ENCODE peak calls at places on chromosomes 7 and 10, in four cellular contexts. W is CD4-positive, alpha-beta T cell; P is naive thymus-derived CD4-positive, alpha-beta T cell; R is adrenal gland. O is an unnamed sample. For H3K9me3, the result is how much of the 10 kb centered on the place peaks cover.

GRCh38 chr7:71414490-71414889 is 282.5 kb downstream of the GALNT17 start:
- DNase-seq in R (no peak), P (no peak), W (no peak), O (no peak)

GRCh38 chr7:135390829-135391228 is 119.1 kb downstream of the CNOT4 start:
- DNase-seq in P (no peak), R (no peak), W (no peak), O (no peak)

GRCh38 chr10:71213127-71213616 is 802 bp downstream of the UNC5B start:
- DNase-seq in R (peak), P (peak), W (peak), O (no peak)

GRCh38 chr10:17512341-17513001 is 58.1 kb upstream of the ST8SIA6 start:
- DNase-seq in W (no peak), R (peak), P (no peak), O (no peak)

GRCh38 chr7:151537818-151538561 is 18.3 kb upstream of the RHEB start:
- DNase-seq in W (no peak), P (peak), R (peak), O (no peak)

GRCh38 chr7:45157653-45158401 is at the start of gene RAMP3:
- DNase-seq in P (no peak), W (no peak), R (no peak), O (no peak)

GRCh38 chr7:156625585-156625984 is 15.0 kb upstream of the RNF32 start:
- DNase-seq in P (no peak), W (no peak), R (no peak), O (no peak)

GRCh38 chr10:125411724-125412123 is 251.4 kb upstream of the CTBP2 start:
- DNase-seq in R (no peak), W (no peak), P (no peak), O (no peak)

GRCh38 chr10:98090822-98091221 is 43.6 kb upstream of the R3HCC1L start:
- DNase-seq in P (no peak), W (no peak), R (no peak), O (no peak)

GRCh38 chr7:106312906-106313305 is 28.1 kb upstream of the NAMPT start:
- DNase-seq in R (no peak), W (no peak), P (no peak), O (no peak)

GRCh38 chr10:95278061-95278988 is 12.5 kb downstream of the PDLIM1 start:
- DNase-seq in W (no peak), R (no peak), P (no peak), O (no peak)

GRCh38 chr7:1300206-1300605 is 67.5 kb downstream of the UNCX start:
- DNase-seq in R (no peak), W (no peak), P (no peak), O (no peak)

GRCh38 chr7:93889261-93889660 is 1.3 kb downstream of the TFPI2 start:
- DNase-seq in R (no peak), W (no peak), P (no peak), O (no peak)

GRCh38 chr7:38977658-38978057 is at the start of gene POU6F2:
- DNase-seq in R (no peak), W (no peak), P (no peak), O (no peak)

GRCh38 chr10:77332256-77332655 is 305.4 kb downstream of the KCNMA1 start:
- DNase-seq in R (no peak), P (no peak), W (no peak), O (no peak)

GRCh38 chr7:45977256-45977655 is 56.2 kb upstream of the IGFBP3 start:
- DNase-seq in R (no peak), P (no peak), W (no peak), O (no peak)

GRCh38 chr7:107078517-107078966 is 34.0 kb downstream of the PRKAR2B start:
- DNase-seq in W (no peak), P (no peak), R (peak), O (no peak)

GRCh38 chr10:28366943-28367342 is 64.1 kb upstream of the MPP7 start:
- DNase-seq in P (no peak), R (no peak), W (no peak), O (no peak)

GRCh38 chr7:122829962-122830361 is 56.3 kb downstream of the CADPS2 start:
- DNase-seq in R (no peak), W (no peak), P (no peak), O (no peak)

GRCh38 chr10:52442576-52442975 is 128.5 kb downstream of the DKK1 start:
- DNase-seq in W (no peak), P (no peak), R (peak), O (no peak)

GRCh38 chr10:90222939-90223338 is 521.5 kb downstream of the KIF20B start:
- DNase-seq in W (no peak), P (no peak), R (no peak), O (no peak)

GRCh38 chr10:102027261-102027660 is 28.7 kb downstream of the ARMH3 start:
- DNase-seq in R (no peak), W (no peak), P (no peak), O (no peak)

GRCh38 chr7:98996162-98996552 is 117.8 kb downstream of the TRRAP start:
- DNase-seq in R (no peak), P (no peak), W (no peak), O (no peak)

DNA sequence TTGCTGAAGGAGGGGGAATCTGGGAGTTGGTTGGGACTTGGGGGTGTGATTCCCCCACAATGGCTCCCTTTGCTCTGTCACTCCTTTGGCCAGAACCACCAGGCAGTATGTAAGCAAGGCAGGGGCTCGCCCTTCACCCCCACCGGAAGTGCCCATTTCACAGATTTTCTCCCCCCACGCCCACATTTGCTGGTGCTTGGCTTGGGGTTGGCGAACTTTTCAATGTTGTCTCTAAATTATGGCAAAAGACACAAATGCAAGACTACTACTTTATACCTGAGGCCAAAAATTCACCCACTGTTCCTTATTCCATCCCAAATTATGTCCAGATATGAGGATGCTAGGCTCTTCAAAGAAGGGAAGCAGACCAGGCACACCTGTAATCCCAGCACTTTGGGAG is 24.5 kb downstream of the RBAK start:
- DNase-seq in P (no peak), R (no peak), W (no peak), O (no peak)
- H3K9me3 ChIP-seq in P (half or more), R (under half), W (half or more), O (under half)

GRCh38 chr7:8433477-8434289 is at the start of gene NXPH1:
- DNase-seq in W (no peak), P (no peak), R (peak), O (no peak)

GRCh38 chr7:8434290-8435002 is 1.0 kb downstream of the NXPH1 start:
- DNase-seq in W (no peak), P (no peak), R (peak), O (no peak)

GRCh38 chr7:8435597-8436243 is 2.3 kb downstream of the NXPH1 start:
- DNase-seq in R (no peak), P (no peak), W (no peak), O (no peak)

GRCh38 chr7:8436965-8437364 is 3.6 kb downstream of the NXPH1 start:
- DNase-seq in P (peak), R (peak), W (no peak), O (no peak)

DNA sequence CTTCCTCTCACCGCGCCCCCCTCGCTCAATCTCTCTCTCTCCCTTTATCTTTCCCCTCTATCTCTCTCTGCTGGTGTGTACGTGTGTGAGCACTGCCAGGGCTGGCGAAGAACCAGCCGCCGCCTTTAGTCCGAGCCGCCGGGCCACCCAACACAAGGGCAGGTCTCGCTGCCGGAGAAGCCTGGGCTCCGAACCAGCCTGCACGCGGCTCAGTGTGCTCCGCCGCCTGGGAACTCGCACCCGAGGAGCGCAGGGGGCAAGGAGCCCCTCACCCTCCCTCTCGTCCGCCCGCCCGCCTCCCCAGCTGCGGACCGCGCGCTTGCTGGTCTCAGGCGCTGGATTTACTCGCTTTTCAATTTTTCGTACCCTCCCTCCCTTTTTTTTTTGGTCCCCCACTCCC is 1.7 kb downstream of the NXPH1 start:
- DNase-seq in P (no peak), W (no peak), R (peak), O (no peak)
- H3K9me3 ChIP-seq in P (under half), W (under half), R (under half), O (under half)

GRCh38 chr10:74525885-74526284 is 300.5 kb upstream of the KAT6B start:
- DNase-seq in R (no peak), W (no peak), P (no peak), O (no peak)

GRCh38 chr10:74518076-74518475 is 308.3 kb upstream of the KAT6B start:
- DNase-seq in P (no peak), R (no peak), W (no peak), O (no peak)

GRCh38 chr10:74523199-74523598 is 303.2 kb upstream of the KAT6B start:
- DNase-seq in P (no peak), R (no peak), W (no peak), O (no peak)
- H3K9me3 ChIP-seq in P (under half), R (under half), W (under half), O (under half)

GRCh38 chr7:111802194-111802785 is 240.0 kb upstream of the IMMP2L start:
- DNase-seq in W (no peak), R (no peak), P (no peak), O (no peak)

GRCh38 chr7:111801277-111801676 is 239.0 kb upstream of the IMMP2L start:
- DNase-seq in P (no peak), W (no peak), R (no peak), O (no peak)

DNA sequence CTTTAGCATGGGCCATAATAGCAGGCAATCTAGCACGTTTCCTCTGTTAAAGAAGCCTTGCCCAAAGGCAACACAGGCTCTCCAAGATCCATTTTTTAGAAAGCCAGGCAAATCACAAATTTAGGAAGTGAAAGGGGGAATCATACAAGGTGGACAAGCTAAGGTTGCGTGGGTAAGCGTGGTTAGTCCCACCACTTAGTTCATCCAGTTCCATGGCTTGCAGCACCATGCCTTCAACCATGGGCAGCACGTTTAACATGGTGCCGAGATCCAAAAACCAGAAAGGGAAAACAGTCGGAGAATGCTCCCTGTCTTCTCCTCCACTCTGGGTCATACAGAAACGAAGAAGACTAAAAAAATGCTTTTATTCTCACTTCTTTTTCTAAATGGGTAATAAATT is 234.4 kb upstream of the IMMP2L start:
- DNase-seq in W (no peak), R (no peak), P (peak), O (no peak)
- H3K9me3 ChIP-seq in W (half or more), R (under half), P (half or more), O (under half)

GRCh38 chr10:131841669-131842139 is 59.1 kb upstream of the PPP2R2D start:
- DNase-seq in P (no peak), W (no peak), R (no peak), O (no peak)

GRCh38 chr10:131842351-131843088 is 58.3 kb upstream of the PPP2R2D start:
- DNase-seq in P (no peak), W (no peak), R (no peak), O (no peak)

GRCh38 chr10:131844546-131845084 is 56.2 kb upstream of the PPP2R2D start:
- DNase-seq in W (no peak), R (peak), P (no peak), O (no peak)

GRCh38 chr10:131843881-131844284 is 56.9 kb upstream of the PPP2R2D start:
- DNase-seq in W (no peak), R (peak), P (no peak), O (no peak)

GRCh38 chr10:131843089-131843595 is 57.7 kb upstream of the PPP2R2D start:
- DNase-seq in P (no peak), R (no peak), W (no peak), O (no peak)
- H3K9me3 ChIP-seq in P (under half), R (under half), W (under half), O (under half)

GRCh38 chr7:138565451-138566114 is 105.5 kb downstream of the TRIM24 start:
- DNase-seq in P (no peak), W (no peak), R (peak), O (no peak)
- H3K9me3 ChIP-seq in P (under half), W (under half), R (under half), O (under half)

GRCh38 chr7:154646126-154647013 is 356.6 kb downstream of the PAXIP1 start:
- DNase-seq in R (no peak), W (no peak), P (no peak), O (no peak)

GRCh38 chr7:154649015-154649414 is 353.9 kb downstream of the PAXIP1 start:
- DNase-seq in W (no peak), P (no peak), R (no peak), O (no peak)

GRCh38 chr7:154650275-154650674 is 352.6 kb downstream of the PAXIP1 start:
- DNase-seq in R (no peak), W (no peak), P (no peak), O (no peak)

GRCh38 chr7:154649434-154649833 is 353.5 kb downstream of the PAXIP1 start:
- DNase-seq in P (no peak), W (no peak), R (no peak), O (no peak)

DNA sequence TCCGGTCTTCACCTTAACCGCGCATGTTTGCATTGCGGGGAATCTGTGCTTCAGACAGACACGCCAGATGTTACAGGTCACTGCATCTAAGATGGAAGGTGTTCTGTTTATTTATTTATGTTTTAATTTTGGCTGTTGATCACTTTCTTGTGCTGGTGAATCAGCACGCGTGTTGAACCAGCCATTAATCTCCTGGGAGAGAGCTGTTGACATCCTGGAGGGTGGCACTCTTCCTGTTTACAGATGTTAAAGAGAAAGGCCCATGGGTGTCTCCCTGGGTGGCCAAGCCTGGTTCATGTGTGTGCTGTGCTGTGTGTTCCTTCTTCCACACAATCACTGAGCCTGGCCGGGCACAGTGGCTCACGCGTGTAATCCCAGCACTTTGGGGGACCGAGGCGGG is 355.3 kb downstream of the PAXIP1 start:
- DNase-seq in P (no peak), W (no peak), R (no peak), O (no peak)
- H3K9me3 ChIP-seq in P (under half), W (under half), R (under half), O (under half)

O was measured in T-helper 17 cell.